ENCODE peak calls at places on chromosomes 7 and 10, in nine cellular contexts. One of them, this sample, is unnamed.

GRCh38 chr7:15862016-15862780 is 175.7 kb upstream of the MEOX2 start:
- DNase-seq in heart right ventricle: no peak
- DNase-seq in activated CD4-positive, CD25-positive, alpha-beta regulatory T cell treated with anti-CD3 and anti-CD28 coated beads, Interleukin-2, amount 50 U/mL, for 72 hours: no peak
- DNase-seq in stimulated activated CD8-positive, alpha-beta memory T cell treated with anti-CD3 and anti-CD28 coated beads, Interleukin-7, amount 100 ng/mL, for 48 hours: no peak
- DNase-seq in nephron progenitor cell: no peak
- DNase-seq in tibial nerve: no peak
- DNase-seq in neuronal stem cell: no peak
- DNase-seq in stimulated activated CD4-positive, alpha-beta T cell treated with anti-CD3 and anti-CD28 coated beads, Interleukin-15, amount 100 ng/mL, for 48 hours: no peak
- DNase-seq in dorsolateral prefrontal cortex: no peak
- DNase-seq in this sample: no peak

GRCh38 chr10:18984531-18984930 is 64.1 kb upstream of the MALRD1 start:
- DNase-seq in heart right ventricle: no peak
- DNase-seq in stimulated activated CD8-positive, alpha-beta memory T cell treated with anti-CD3 and anti-CD28 coated beads, Interleukin-7, amount 100 ng/mL, for 48 hours: no peak
- DNase-seq in tibial nerve: no peak
- DNase-seq in dorsolateral prefrontal cortex: no peak
- DNase-seq in nephron progenitor cell: no peak
- DNase-seq in stimulated activated CD4-positive, alpha-beta T cell treated with anti-CD3 and anti-CD28 coated beads, Interleukin-15, amount 100 ng/mL, for 48 hours: no peak
- DNase-seq in neuronal stem cell: no peak
- DNase-seq in activated CD4-positive, CD25-positive, alpha-beta regulatory T cell treated with anti-CD3 and anti-CD28 coated beads, Interleukin-2, amount 50 U/mL, for 72 hours: no peak
- DNase-seq in this sample: no peak

GRCh38 chr7:4713183-4713784 is 31.2 kb downstream of the FOXK1 start:
- DNase-seq in stimulated activated CD4-positive, alpha-beta T cell treated with anti-CD3 and anti-CD28 coated beads, Interleukin-15, amount 100 ng/mL, for 48 hours: no peak
- DNase-seq in tibial nerve: peak; percentile 51
- DNase-seq in heart right ventricle: no peak
- DNase-seq in neuronal stem cell: no peak
- DNase-seq in dorsolateral prefrontal cortex: no peak
- DNase-seq in stimulated activated CD8-positive, alpha-beta memory T cell treated with anti-CD3 and anti-CD28 coated beads, Interleukin-7, amount 100 ng/mL, for 48 hours: no peak
- DNase-seq in nephron progenitor cell: no peak
- DNase-seq in activated CD4-positive, CD25-positive, alpha-beta regulatory T cell treated with anti-CD3 and anti-CD28 coated beads, Interleukin-2, amount 50 U/mL, for 72 hours: no peak
- DNase-seq in this sample: no peak

GRCh38 chr10:101385866-101386658 is 32.1 kb downstream of the BTRC start:
- DNase-seq in nephron progenitor cell: no peak
- DNase-seq in dorsolateral prefrontal cortex: no peak
- DNase-seq in tibial nerve: no peak
- DNase-seq in heart right ventricle: no peak
- DNase-seq in stimulated activated CD8-positive, alpha-beta memory T cell treated with anti-CD3 and anti-CD28 coated beads, Interleukin-7, amount 100 ng/mL, for 48 hours: no peak
- DNase-seq in neuronal stem cell: no peak
- DNase-seq in activated CD4-positive, CD25-positive, alpha-beta regulatory T cell treated with anti-CD3 and anti-CD28 coated beads, Interleukin-2, amount 50 U/mL, for 72 hours: no peak
- DNase-seq in stimulated activated CD4-positive, alpha-beta T cell treated with anti-CD3 and anti-CD28 coated beads, Interleukin-15, amount 100 ng/mL, for 48 hours: no peak
- DNase-seq in this sample: no peak

GRCh38 chr7:96495751-96496216 is 173.9 kb upstream of the SLC25A13 start:
- DNase-seq in stimulated activated CD8-positive, alpha-beta memory T cell treated with anti-CD3 and anti-CD28 coated beads, Interleukin-7, amount 100 ng/mL, for 48 hours: no peak
- DNase-seq in dorsolateral prefrontal cortex: no peak
- DNase-seq in tibial nerve: no peak
- DNase-seq in activated CD4-positive, CD25-positive, alpha-beta regulatory T cell treated with anti-CD3 and anti-CD28 coated beads, Interleukin-2, amount 50 U/mL, for 72 hours: no peak
- DNase-seq in nephron progenitor cell: no peak
- DNase-seq in stimulated activated CD4-positive, alpha-beta T cell treated with anti-CD3 and anti-CD28 coated beads, Interleukin-15, amount 100 ng/mL, for 48 hours: no peak
- DNase-seq in heart right ventricle: no peak
- DNase-seq in neuronal stem cell: no peak
- DNase-seq in this sample: no peak

GRCh38 chr7:369981-370621 is 80.1 kb downstream of the FOXL3 start:
- DNase-seq in activated CD4-positive, CD25-positive, alpha-beta regulatory T cell treated with anti-CD3 and anti-CD28 coated beads, Interleukin-2, amount 50 U/mL, for 72 hours: no peak
- DNase-seq in neuronal stem cell: no peak
- DNase-seq in stimulated activated CD8-positive, alpha-beta memory T cell treated with anti-CD3 and anti-CD28 coated beads, Interleukin-7, amount 100 ng/mL, for 48 hours: no peak
- DNase-seq in stimulated activated CD4-positive, alpha-beta T cell treated with anti-CD3 and anti-CD28 coated beads, Interleukin-15, amount 100 ng/mL, for 48 hours: no peak
- DNase-seq in heart right ventricle: no peak
- DNase-seq in nephron progenitor cell: no peak
- DNase-seq in tibial nerve: no peak
- DNase-seq in dorsolateral prefrontal cortex: no peak
- DNase-seq in this sample: no peak

GRCh38 chr10:49627644-49628247 is 13.9 kb downstream of the CHAT start:
- DNase-seq in tibial nerve: no peak
- DNase-seq in dorsolateral prefrontal cortex: peak; percentile 23
- DNase-seq in stimulated activated CD8-positive, alpha-beta memory T cell treated with anti-CD3 and anti-CD28 coated beads, Interleukin-7, amount 100 ng/mL, for 48 hours: no peak
- DNase-seq in activated CD4-positive, CD25-positive, alpha-beta regulatory T cell treated with anti-CD3 and anti-CD28 coated beads, Interleukin-2, amount 50 U/mL, for 72 hours: peak; percentile 12
- DNase-seq in stimulated activated CD4-positive, alpha-beta T cell treated with anti-CD3 and anti-CD28 coated beads, Interleukin-15, amount 100 ng/mL, for 48 hours: no peak
- DNase-seq in heart right ventricle: no peak
- DNase-seq in neuronal stem cell: no peak
- DNase-seq in nephron progenitor cell: no peak
- DNase-seq in this sample: no peak

GRCh38 chr7:39488467-39489393 is 77.5 kb upstream of the YAE1 start:
- DNase-seq in heart right ventricle: no peak
- DNase-seq in nephron progenitor cell: no peak
- DNase-seq in stimulated activated CD4-positive, alpha-beta T cell treated with anti-CD3 and anti-CD28 coated beads, Interleukin-15, amount 100 ng/mL, for 48 hours: no peak
- DNase-seq in dorsolateral prefrontal cortex: no peak
- DNase-seq in activated CD4-positive, CD25-positive, alpha-beta regulatory T cell treated with anti-CD3 and anti-CD28 coated beads, Interleukin-2, amount 50 U/mL, for 72 hours: no peak
- DNase-seq in tibial nerve: no peak
- DNase-seq in neuronal stem cell: no peak
- DNase-seq in stimulated activated CD8-positive, alpha-beta memory T cell treated with anti-CD3 and anti-CD28 coated beads, Interleukin-7, amount 100 ng/mL, for 48 hours: no peak
- DNase-seq in this sample: no peak

GRCh38 chr7:128251337-128251736 is 10.3 kb downstream of the LEP start:
- DNase-seq in neuronal stem cell: no peak
- DNase-seq in stimulated activated CD8-positive, alpha-beta memory T cell treated with anti-CD3 and anti-CD28 coated beads, Interleukin-7, amount 100 ng/mL, for 48 hours: no peak
- DNase-seq in activated CD4-positive, CD25-positive, alpha-beta regulatory T cell treated with anti-CD3 and anti-CD28 coated beads, Interleukin-2, amount 50 U/mL, for 72 hours: no peak
- DNase-seq in tibial nerve: no peak
- DNase-seq in heart right ventricle: no peak
- DNase-seq in dorsolateral prefrontal cortex: no peak
- DNase-seq in stimulated activated CD4-positive, alpha-beta T cell treated with anti-CD3 and anti-CD28 coated beads, Interleukin-15, amount 100 ng/mL, for 48 hours: no peak
- DNase-seq in nephron progenitor cell: no peak
- DNase-seq in this sample: no peak

GRCh38 chr10:22243321-22243720 is 25.5 kb upstream of the EBLN1 start:
- DNase-seq in tibial nerve: no peak
- DNase-seq in stimulated activated CD8-positive, alpha-beta memory T cell treated with anti-CD3 and anti-CD28 coated beads, Interleukin-7, amount 100 ng/mL, for 48 hours: no peak
- DNase-seq in activated CD4-positive, CD25-positive, alpha-beta regulatory T cell treated with anti-CD3 and anti-CD28 coated beads, Interleukin-2, amount 50 U/mL, for 72 hours: no peak
- DNase-seq in stimulated activated CD4-positive, alpha-beta T cell treated with anti-CD3 and anti-CD28 coated beads, Interleukin-15, amount 100 ng/mL, for 48 hours: no peak
- DNase-seq in neuronal stem cell: no peak
- DNase-seq in dorsolateral prefrontal cortex: no peak
- DNase-seq in heart right ventricle: no peak
- DNase-seq in nephron progenitor cell: no peak
- DNase-seq in this sample: no peak

GRCh38 chr7:134362587-134363483 is 46.1 kb upstream of the SLC35B4 start:
- DNase-seq in activated CD4-positive, CD25-positive, alpha-beta regulatory T cell treated with anti-CD3 and anti-CD28 coated beads, Interleukin-2, amount 50 U/mL, for 72 hours: no peak
- DNase-seq in dorsolateral prefrontal cortex: no peak
- DNase-seq in stimulated activated CD8-positive, alpha-beta memory T cell treated with anti-CD3 and anti-CD28 coated beads, Interleukin-7, amount 100 ng/mL, for 48 hours: no peak
- DNase-seq in nephron progenitor cell: no peak
- DNase-seq in tibial nerve: no peak
- DNase-seq in stimulated activated CD4-positive, alpha-beta T cell treated with anti-CD3 and anti-CD28 coated beads, Interleukin-15, amount 100 ng/mL, for 48 hours: no peak
- DNase-seq in neuronal stem cell: no peak
- DNase-seq in heart right ventricle: no peak
- DNase-seq in this sample: no peak

GRCh38 chr7:158829021-158829341 is 328 bp downstream of the ESYT2 start:
- DNase-seq in nephron progenitor cell: no peak
- DNase-seq in heart right ventricle: no peak
- DNase-seq in stimulated activated CD8-positive, alpha-beta memory T cell treated with anti-CD3 and anti-CD28 coated beads, Interleukin-7, amount 100 ng/mL, for 48 hours: peak; percentile 50
- DNase-seq in stimulated activated CD4-positive, alpha-beta T cell treated with anti-CD3 and anti-CD28 coated beads, Interleukin-15, amount 100 ng/mL, for 48 hours: peak; percentile 58
- DNase-seq in tibial nerve: no peak
- DNase-seq in neuronal stem cell: peak; percentile 51
- DNase-seq in dorsolateral prefrontal cortex: no peak
- DNase-seq in activated CD4-positive, CD25-positive, alpha-beta regulatory T cell treated with anti-CD3 and anti-CD28 coated beads, Interleukin-2, amount 50 U/mL, for 72 hours: no peak
- DNase-seq in this sample: peak; percentile 74

GRCh38 chr7:76334320-76334967 is 24.3 kb downstream of the YWHAG start:
- DNase-seq in stimulated activated CD4-positive, alpha-beta T cell treated with anti-CD3 and anti-CD28 coated beads, Interleukin-15, amount 100 ng/mL, for 48 hours: no peak
- DNase-seq in stimulated activated CD8-positive, alpha-beta memory T cell treated with anti-CD3 and anti-CD28 coated beads, Interleukin-7, amount 100 ng/mL, for 48 hours: no peak
- DNase-seq in activated CD4-positive, CD25-positive, alpha-beta regulatory T cell treated with anti-CD3 and anti-CD28 coated beads, Interleukin-2, amount 50 U/mL, for 72 hours: no peak
- DNase-seq in neuronal stem cell: no peak
- DNase-seq in heart right ventricle: no peak
- DNase-seq in tibial nerve: no peak
- DNase-seq in nephron progenitor cell: no peak
- DNase-seq in dorsolateral prefrontal cortex: no peak
- DNase-seq in this sample: no peak

GRCh38 chr7:139775829-139776266 is 1.9 kb downstream of the HIPK2 start:
- DNase-seq in stimulated activated CD8-positive, alpha-beta memory T cell treated with anti-CD3 and anti-CD28 coated beads, Interleukin-7, amount 100 ng/mL, for 48 hours: no peak
- DNase-seq in neuronal stem cell: no peak
- DNase-seq in activated CD4-positive, CD25-positive, alpha-beta regulatory T cell treated with anti-CD3 and anti-CD28 coated beads, Interleukin-2, amount 50 U/mL, for 72 hours: peak; percentile 39
- DNase-seq in tibial nerve: peak; percentile 93
- DNase-seq in heart right ventricle: peak; percentile 78
- DNase-seq in stimulated activated CD4-positive, alpha-beta T cell treated with anti-CD3 and anti-CD28 coated beads, Interleukin-15, amount 100 ng/mL, for 48 hours: no peak
- DNase-seq in dorsolateral prefrontal cortex: peak; percentile 60
- DNase-seq in nephron progenitor cell: peak; percentile 59
- DNase-seq in this sample: peak; percentile 79

GRCh38 chr10:101826852-101827434 is 8.7 kb upstream of the OGA start:
- DNase-seq in tibial nerve: no peak
- DNase-seq in neuronal stem cell: no peak
- DNase-seq in stimulated activated CD4-positive, alpha-beta T cell treated with anti-CD3 and anti-CD28 coated beads, Interleukin-15, amount 100 ng/mL, for 48 hours: no peak
- DNase-seq in activated CD4-positive, CD25-positive, alpha-beta regulatory T cell treated with anti-CD3 and anti-CD28 coated beads, Interleukin-2, amount 50 U/mL, for 72 hours: no peak
- DNase-seq in stimulated activated CD8-positive, alpha-beta memory T cell treated with anti-CD3 and anti-CD28 coated beads, Interleukin-7, amount 100 ng/mL, for 48 hours: no peak
- DNase-seq in heart right ventricle: no peak
- DNase-seq in nephron progenitor cell: no peak
- DNase-seq in dorsolateral prefrontal cortex: no peak
- DNase-seq in this sample: no peak

GRCh38 chr7:71637578-71637977 is 505.6 kb downstream of the GALNT17 start:
- DNase-seq in tibial nerve: no peak
- DNase-seq in stimulated activated CD4-positive, alpha-beta T cell treated with anti-CD3 and anti-CD28 coated beads, Interleukin-15, amount 100 ng/mL, for 48 hours: no peak
- DNase-seq in heart right ventricle: no peak
- DNase-seq in nephron progenitor cell: no peak
- DNase-seq in activated CD4-positive, CD25-positive, alpha-beta regulatory T cell treated with anti-CD3 and anti-CD28 coated beads, Interleukin-2, amount 50 U/mL, for 72 hours: no peak
- DNase-seq in dorsolateral prefrontal cortex: no peak
- DNase-seq in stimulated activated CD8-positive, alpha-beta memory T cell treated with anti-CD3 and anti-CD28 coated beads, Interleukin-7, amount 100 ng/mL, for 48 hours: no peak
- DNase-seq in neuronal stem cell: no peak
- DNase-seq in this sample: peak; percentile 60

GRCh38 chr10:14008648-14009072 is 322.1 kb downstream of the FRMD4A start:
- DNase-seq in nephron progenitor cell: no peak
- DNase-seq in stimulated activated CD4-positive, alpha-beta T cell treated with anti-CD3 and anti-CD28 coated beads, Interleukin-15, amount 100 ng/mL, for 48 hours: no peak
- DNase-seq in tibial nerve: no peak
- DNase-seq in activated CD4-positive, CD25-positive, alpha-beta regulatory T cell treated with anti-CD3 and anti-CD28 coated beads, Interleukin-2, amount 50 U/mL, for 72 hours: no peak
- DNase-seq in heart right ventricle: no peak
- DNase-seq in stimulated activated CD8-positive, alpha-beta memory T cell treated with anti-CD3 and anti-CD28 coated beads, Interleukin-7, amount 100 ng/mL, for 48 hours: no peak
- DNase-seq in neuronal stem cell: no peak
- DNase-seq in dorsolateral prefrontal cortex: no peak
- DNase-seq in this sample: no peak

GRCh38 chr10:25064401-25064800 is 48.0 kb downstream of the THNSL1 start:
- DNase-seq in heart right ventricle: no peak
- DNase-seq in neuronal stem cell: no peak
- DNase-seq in activated CD4-positive, CD25-positive, alpha-beta regulatory T cell treated with anti-CD3 and anti-CD28 coated beads, Interleukin-2, amount 50 U/mL, for 72 hours: no peak
- DNase-seq in tibial nerve: no peak
- DNase-seq in stimulated activated CD4-positive, alpha-beta T cell treated with anti-CD3 and anti-CD28 coated beads, Interleukin-15, amount 100 ng/mL, for 48 hours: no peak
- DNase-seq in dorsolateral prefrontal cortex: no peak
- DNase-seq in nephron progenitor cell: no peak
- DNase-seq in stimulated activated CD8-positive, alpha-beta memory T cell treated with anti-CD3 and anti-CD28 coated beads, Interleukin-7, amount 100 ng/mL, for 48 hours: no peak
- DNase-seq in this sample: no peak

GRCh38 chr7:117871778-117872538 is 1.3 kb downstream of the CTTNBP2 start:
- DNase-seq in stimulated activated CD8-positive, alpha-beta memory T cell treated with anti-CD3 and anti-CD28 coated beads, Interleukin-7, amount 100 ng/mL, for 48 hours: no peak
- DNase-seq in stimulated activated CD4-positive, alpha-beta T cell treated with anti-CD3 and anti-CD28 coated beads, Interleukin-15, amount 100 ng/mL, for 48 hours: no peak
- DNase-seq in activated CD4-positive, CD25-positive, alpha-beta regulatory T cell treated with anti-CD3 and anti-CD28 coated beads, Interleukin-2, amount 50 U/mL, for 72 hours: no peak
- DNase-seq in tibial nerve: peak; percentile 17
- DNase-seq in nephron progenitor cell: peak; percentile 51
- DNase-seq in dorsolateral prefrontal cortex: peak; percentile 44
- DNase-seq in heart right ventricle: no peak
- DNase-seq in neuronal stem cell: peak; percentile 47
- DNase-seq in this sample: no peak

GRCh38 chr10:17175551-17175950 is 25.9 kb downstream of the TRDMT1 start:
- DNase-seq in dorsolateral prefrontal cortex: no peak
- DNase-seq in activated CD4-positive, CD25-positive, alpha-beta regulatory T cell treated with anti-CD3 and anti-CD28 coated beads, Interleukin-2, amount 50 U/mL, for 72 hours: no peak
- DNase-seq in stimulated activated CD8-positive, alpha-beta memory T cell treated with anti-CD3 and anti-CD28 coated beads, Interleukin-7, amount 100 ng/mL, for 48 hours: no peak
- DNase-seq in tibial nerve: no peak
- DNase-seq in stimulated activated CD4-positive, alpha-beta T cell treated with anti-CD3 and anti-CD28 coated beads, Interleukin-15, amount 100 ng/mL, for 48 hours: no peak
- DNase-seq in heart right ventricle: peak; percentile 11
- DNase-seq in nephron progenitor cell: no peak
- DNase-seq in neuronal stem cell: no peak
- DNase-seq in this sample: no peak

GRCh38 chr10:93505075-93505474 is 8.7 kb downstream of the CEP55 start:
- DNase-seq in stimulated activated CD8-positive, alpha-beta memory T cell treated with anti-CD3 and anti-CD28 coated beads, Interleukin-7, amount 100 ng/mL, for 48 hours: no peak
- DNase-seq in neuronal stem cell: no peak
- DNase-seq in nephron progenitor cell: no peak
- DNase-seq in tibial nerve: no peak
- DNase-seq in heart right ventricle: no peak
- DNase-seq in dorsolateral prefrontal cortex: no peak
- DNase-seq in stimulated activated CD4-positive, alpha-beta T cell treated with anti-CD3 and anti-CD28 coated beads, Interleukin-15, amount 100 ng/mL, for 48 hours: no peak
- DNase-seq in activated CD4-positive, CD25-positive, alpha-beta regulatory T cell treated with anti-CD3 and anti-CD28 coated beads, Interleukin-2, amount 50 U/mL, for 72 hours: no peak
- DNase-seq in this sample: no peak

GRCh38 chr7:133512560-133512959 is 259.7 kb downstream of the EXOC4 start:
- DNase-seq in neuronal stem cell: no peak
- DNase-seq in stimulated activated CD4-positive, alpha-beta T cell treated with anti-CD3 and anti-CD28 coated beads, Interleukin-15, amount 100 ng/mL, for 48 hours: no peak
- DNase-seq in dorsolateral prefrontal cortex: no peak
- DNase-seq in nephron progenitor cell: no peak
- DNase-seq in tibial nerve: no peak
- DNase-seq in activated CD4-positive, CD25-positive, alpha-beta regulatory T cell treated with anti-CD3 and anti-CD28 coated beads, Interleukin-2, amount 50 U/mL, for 72 hours: no peak
- DNase-seq in stimulated activated CD8-positive, alpha-beta memory T cell treated with anti-CD3 and anti-CD28 coated beads, Interleukin-7, amount 100 ng/mL, for 48 hours: no peak
- DNase-seq in heart right ventricle: no peak
- DNase-seq in this sample: no peak

GRCh38 chr10:115483294-115483693 is 390.1 kb downstream of the ATRNL1 start:
- DNase-seq in dorsolateral prefrontal cortex: no peak
- DNase-seq in activated CD4-positive, CD25-positive, alpha-beta regulatory T cell treated with anti-CD3 and anti-CD28 coated beads, Interleukin-2, amount 50 U/mL, for 72 hours: no peak
- DNase-seq in nephron progenitor cell: no peak
- DNase-seq in tibial nerve: no peak
- DNase-seq in heart right ventricle: no peak
- DNase-seq in stimulated activated CD4-positive, alpha-beta T cell treated with anti-CD3 and anti-CD28 coated beads, Interleukin-15, amount 100 ng/mL, for 48 hours: no peak
- DNase-seq in stimulated activated CD8-positive, alpha-beta memory T cell treated with anti-CD3 and anti-CD28 coated beads, Interleukin-7, amount 100 ng/mL, for 48 hours: no peak
- DNase-seq in neuronal stem cell: no peak
- DNase-seq in this sample: no peak

GRCh38 chr10:60974463-60975149 is 30.6 kb upstream of the RHOBTB1 start:
- DNase-seq in neuronal stem cell: no peak
- DNase-seq in activated CD4-positive, CD25-positive, alpha-beta regulatory T cell treated with anti-CD3 and anti-CD28 coated beads, Interleukin-2, amount 50 U/mL, for 72 hours: no peak
- DNase-seq in heart right ventricle: no peak
- DNase-seq in tibial nerve: no peak
- DNase-seq in stimulated activated CD8-positive, alpha-beta memory T cell treated with anti-CD3 and anti-CD28 coated beads, Interleukin-7, amount 100 ng/mL, for 48 hours: no peak
- DNase-seq in dorsolateral prefrontal cortex: no peak
- DNase-seq in stimulated activated CD4-positive, alpha-beta T cell treated with anti-CD3 and anti-CD28 coated beads, Interleukin-15, amount 100 ng/mL, for 48 hours: no peak
- DNase-seq in nephron progenitor cell: no peak
- DNase-seq in this sample: no peak

GRCh38 chr10:62112325-62112724 is 156.3 kb downstream of the RTKN2 start:
- DNase-seq in activated CD4-positive, CD25-positive, alpha-beta regulatory T cell treated with anti-CD3 and anti-CD28 coated beads, Interleukin-2, amount 50 U/mL, for 72 hours: no peak
- DNase-seq in stimulated activated CD4-positive, alpha-beta T cell treated with anti-CD3 and anti-CD28 coated beads, Interleukin-15, amount 100 ng/mL, for 48 hours: no peak
- DNase-seq in heart right ventricle: no peak
- DNase-seq in dorsolateral prefrontal cortex: no peak
- DNase-seq in stimulated activated CD8-positive, alpha-beta memory T cell treated with anti-CD3 and anti-CD28 coated beads, Interleukin-7, amount 100 ng/mL, for 48 hours: no peak
- DNase-seq in tibial nerve: no peak
- DNase-seq in nephron progenitor cell: no peak
- DNase-seq in neuronal stem cell: no peak
- DNase-seq in this sample: no peak

GRCh38 chr10:79905322-79906314 is 43.3 kb downstream of the SFTPD start:
- DNase-seq in stimulated activated CD4-positive, alpha-beta T cell treated with anti-CD3 and anti-CD28 coated beads, Interleukin-15, amount 100 ng/mL, for 48 hours: no peak
- DNase-seq in nephron progenitor cell: no peak
- DNase-seq in tibial nerve: no peak
- DNase-seq in neuronal stem cell: no peak
- DNase-seq in activated CD4-positive, CD25-positive, alpha-beta regulatory T cell treated with anti-CD3 and anti-CD28 coated beads, Interleukin-2, amount 50 U/mL, for 72 hours: no peak
- DNase-seq in dorsolateral prefrontal cortex: no peak
- DNase-seq in stimulated activated CD8-positive, alpha-beta memory T cell treated with anti-CD3 and anti-CD28 coated beads, Interleukin-7, amount 100 ng/mL, for 48 hours: no peak
- DNase-seq in heart right ventricle: no peak
- DNase-seq in this sample: peak; percentile 22

GRCh38 chr10:92238586-92239098 is 52.2 kb downstream of the CPEB3 start:
- DNase-seq in neuronal stem cell: no peak
- DNase-seq in dorsolateral prefrontal cortex: no peak
- DNase-seq in stimulated activated CD8-positive, alpha-beta memory T cell treated with anti-CD3 and anti-CD28 coated beads, Interleukin-7, amount 100 ng/mL, for 48 hours: no peak
- DNase-seq in nephron progenitor cell: no peak
- DNase-seq in activated CD4-positive, CD25-positive, alpha-beta regulatory T cell treated with anti-CD3 and anti-CD28 coated beads, Interleukin-2, amount 50 U/mL, for 72 hours: no peak
- DNase-seq in stimulated activated CD4-positive, alpha-beta T cell treated with anti-CD3 and anti-CD28 coated beads, Interleukin-15, amount 100 ng/mL, for 48 hours: no peak
- DNase-seq in heart right ventricle: no peak
- DNase-seq in tibial nerve: peak; percentile 38
- DNase-seq in this sample: peak; percentile 85

GRCh38 chr7:25780904-25781303 is 371.1 kb upstream of the NFE2L3 start:
- DNase-seq in heart right ventricle: no peak
- DNase-seq in stimulated activated CD4-positive, alpha-beta T cell treated with anti-CD3 and anti-CD28 coated beads, Interleukin-15, amount 100 ng/mL, for 48 hours: no peak
- DNase-seq in stimulated activated CD8-positive, alpha-beta memory T cell treated with anti-CD3 and anti-CD28 coated beads, Interleukin-7, amount 100 ng/mL, for 48 hours: no peak
- DNase-seq in dorsolateral prefrontal cortex: no peak
- DNase-seq in nephron progenitor cell: no peak
- DNase-seq in neuronal stem cell: no peak
- DNase-seq in tibial nerve: no peak
- DNase-seq in activated CD4-positive, CD25-positive, alpha-beta regulatory T cell treated with anti-CD3 and anti-CD28 coated beads, Interleukin-2, amount 50 U/mL, for 72 hours: no peak
- DNase-seq in this sample: no peak